ENCODE peak calls at places on chromosomes 3 and 15, in seven cellular contexts. D is Ammon's horn, R is GM10248, P is frontal cortex, X is HFFc6, U is sciatic nerve, S is lower leg skin. T is an unnamed sample.

GRCh38 chr3:123722021-123722420 is 137.2 kb upstream of the HACD2 start:
- DNase-seq in D (no peak), R (no peak), P (no peak), X (no peak), U (no peak), S (no peak), T (no peak)

GRCh38 chr15:78164010-78164409 is 14.8 kb downstream of the IDH3A start:
- DNase-seq in D (no peak), R (no peak), P (no peak), X (no peak), U (no peak), S (no peak), T (no peak)

GRCh38 chr3:5194801-5195509 is 7.4 kb downstream of the EDEM1 start:
- DNase-seq in D (no peak), R (no peak), P (no peak), X (peak), U (no peak), S (peak), T (peak)

GRCh38 chr3:138944136-138944658 is 2.7 kb downstream of the FOXL2 start:
- DNase-seq in D (no peak), R (no peak), P (no peak), X (no peak), U (no peak), S (no peak), T (no peak)

GRCh38 chr3:39434574-39434973 is 28.1 kb downstream of the RPSA start:
- DNase-seq in D (no peak), R (no peak), P (no peak), X (peak), U (no peak), S (no peak), T (no peak)

GRCh38 chr3:48661501-48662139 is 1.1 kb downstream of the CELSR3 start:
- DNase-seq in D (peak), R (peak), P (peak), X (peak), U (peak), S (no peak), T (no peak)

GRCh38 chr15:87349181-87349580 is 907.4 kb downstream of the NTRK3 start:
- DNase-seq in D (no peak), R (no peak), P (no peak), X (peak), U (no peak), S (no peak), T (no peak)

GRCh38 chr3:130811552-130811951 is 64.9 kb upstream of the PIK3R4 start:
- DNase-seq in D (no peak), R (no peak), P (no peak), X (no peak), U (no peak), S (no peak), T (no peak)

GRCh38 chr15:69794643-69795461 is 302.9 kb downstream of the TLE3 start:
- DNase-seq in D (no peak), R (no peak), P (no peak), X (peak), U (peak), S (peak), T (peak)

GRCh38 chr3:189170559-189170958 is 1.2 kb upstream of the TPRG1 start:
- DNase-seq in D (no peak), R (no peak), P (no peak), X (no peak), U (no peak), S (no peak), T (no peak)

GRCh38 chr3:49377483-49377882 is 19.3 kb upstream of the GPX1 start:
- DNase-seq in D (no peak), R (no peak), P (no peak), X (no peak), U (no peak), S (no peak), T (no peak)

GRCh38 chr3:59675495-59675894 is 625.7 kb upstream of the CFAP20DC start:
- DNase-seq in D (no peak), R (no peak), P (no peak), X (no peak), U (no peak), S (no peak), T (no peak)

GRCh38 chr15:67114846-67115521 is 49.6 kb downstream of the SMAD3 start:
- DNase-seq in D (no peak), R (no peak), P (no peak), X (no peak), U (no peak), S (no peak), T (no peak)

GRCh38 chr3:62710761-62711160 is 164.5 kb downstream of the CADPS start:
- DNase-seq in D (no peak), R (no peak), P (no peak), X (no peak), U (no peak), S (no peak), T (no peak)

GRCh38 chr15:62110000-62110851 is 43.4 kb downstream of the C2CD4A start:
- DNase-seq in D (peak), R (no peak), P (no peak), X (peak), U (no peak), S (peak), T (no peak)

GRCh38 chr3:175764722-175765121 is 905.6 kb downstream of the NAALADL2 start:
- DNase-seq in D (no peak), R (no peak), P (no peak), X (no peak), U (no peak), S (no peak), T (no peak)

GRCh38 chr15:33194704-33195261 is at the start of gene FMN1:
- DNase-seq in D (peak), R (peak), P (peak), X (peak), U (peak), S (peak), T (peak)

GRCh38 chr3:197256836-197257444 is 41.5 kb downstream of the DLG1 start:
- DNase-seq in D (peak), R (peak), P (no peak), X (peak), U (no peak), S (peak), T (no peak)

GRCh38 chr3:54853573-54854404 is 74.1 kb downstream of the LRTM1 start:
- DNase-seq in D (peak), R (peak), P (peak), X (peak), U (peak), S (peak), T (peak)

GRCh38 chr3:153855772-153856171 is 265.4 kb upstream of the ARHGEF26 start:
- DNase-seq in D (no peak), R (no peak), P (no peak), X (no peak), U (no peak), S (no peak), T (no peak)

T was measured in amniotic stem cell.